ENCODE peak calls at places on chromosomes 11 and 22, in six cellular contexts. S, I, A, B, U and X are unnamed samples.

GRCh38 chr11:68077617-68078592 is 39.1 kb downstream of the TCIRG1 start:
- DNase-seq in S (peak), I (no peak), A (peak), B (no peak), U (no peak), X (no peak)

GRCh38 chr11:122681731-122682130 is 26.2 kb downstream of the UBASH3B start:
- DNase-seq in S (peak), I (no peak), A (no peak), B (peak), U (no peak), X (no peak)

GRCh38 chr11:126344291-126344970 is 11.1 kb upstream of the ST3GAL4 start:
- DNase-seq in S (no peak), I (peak), A (no peak), B (no peak), U (no peak), X (no peak)

GRCh38 chr11:118689503-118689851 is 10.0 kb upstream of the TREH start:
- DNase-seq in S (no peak), I (no peak), A (no peak), B (no peak), U (no peak), X (no peak)

GRCh38 chr11:102177126-102177525 is 66.9 kb downstream of the YAP1 start:
- DNase-seq in S (no peak), I (no peak), A (no peak), B (peak), U (no peak), X (no peak)

GRCh38 chr22:37943471-37944198 is 9.8 kb downstream of the C22orf23 start:
- DNase-seq in S (no peak), I (no peak), A (no peak), B (no peak), U (no peak), X (no peak)

GRCh38 chr11:13126430-13126829 is 117.3 kb downstream of the RASSF10 start:
- DNase-seq in S (peak), I (no peak), A (no peak), B (peak), U (peak), X (peak)

GRCh38 chr22:48868554-48868953 is 959.1 kb downstream of the BRD1 start:
- DNase-seq in S (no peak), I (no peak), A (no peak), B (no peak), U (no peak), X (no peak)

GRCh38 chr11:119147604-119148333 is 1.1 kb upstream of the ABCG4 start:
- DNase-seq in S (no peak), I (no peak), A (peak), B (no peak), U (no peak), X (no peak)

GRCh38 chr11:96215094-96215782 is 127.8 kb downstream of the MAML2 start:
- DNase-seq in S (peak), I (no peak), A (peak), B (peak), U (peak), X (peak)

GRCh38 chr11:93541884-93542752 is 1.1 kb downstream of the SMCO4 start:
- DNase-seq in S (peak), I (peak), A (peak), B (peak), U (peak), X (peak)

GRCh38 chr11:78189851-78190250 is 1.1 kb downstream of the USP35 start:
- DNase-seq in S (no peak), I (no peak), A (peak), B (no peak), U (no peak), X (no peak)

GRCh38 chr11:434496-434895 is 7.3 kb downstream of the ANO9 start:
- DNase-seq in S (no peak), I (no peak), A (no peak), B (no peak), U (no peak), X (no peak)

GRCh38 chr11:94934362-94934761 is 39.0 kb downstream of the CWC15 start:
- DNase-seq in S (peak), I (no peak), A (no peak), B (peak), U (peak), X (peak)

GRCh38 chr11:63849691-63850090 is 10.8 kb downstream of the MARK2 start:
- DNase-seq in S (no peak), I (no peak), A (no peak), B (no peak), U (no peak), X (no peak)

GRCh38 chr22:20979940-20980453 is 2.1 kb upstream of the LZTR1 start:
- DNase-seq in S (no peak), I (no peak), A (no peak), B (no peak), U (no peak), X (no peak)

GRCh38 chr22:31923761-31924160 is 20.6 kb upstream of the YWHAH start:
- DNase-seq in S (no peak), I (no peak), A (no peak), B (no peak), U (no peak), X (no peak)

GRCh38 chr11:6431861-6432260 is 8.9 kb downstream of the HPX start:
- DNase-seq in S (peak), I (no peak), A (no peak), B (peak), U (no peak), X (peak)

GRCh38 chr11:13339196-13340153 is 61.9 kb downstream of the BMAL1 start:
- DNase-seq in S (peak), I (no peak), A (peak), B (peak), U (peak), X (peak)

GRCh38 chr11:44005956-44006355 is 41.8 kb upstream of the ACCSL start:
- DNase-seq in S (no peak), I (no peak), A (no peak), B (no peak), U (no peak), X (no peak)

GRCh38 chr11:130448416-130449068 is at the start of gene ADAMTS15:
- DNase-seq in S (peak), I (peak), A (peak), B (peak), U (peak), X (peak)

GRCh38 chr22:28230682-28231081 is 311.6 kb upstream of the PITPNB start:
- DNase-seq in S (peak), I (no peak), A (no peak), B (peak), U (no peak), X (peak)

GRCh38 chr11:38594881-38595280 is 1996.8 kb upstream of the RAG2 start:
- DNase-seq in S (no peak), I (no peak), A (peak), B (no peak), U (no peak), X (no peak)

GRCh38 chr11:84691830-84692229 is 935.3 kb downstream of the DLG2 start:
- DNase-seq in S (peak), I (no peak), A (no peak), B (no peak), U (no peak), X (no peak)

GRCh38 chr11:17898071-17898470 is 114.8 kb downstream of the SERGEF start:
- DNase-seq in S (no peak), I (no peak), A (no peak), B (no peak), U (no peak), X (no peak)

GRCh38 chr11:134657631-134658030 is 245.6 kb upstream of the B3GAT1 start:
- DNase-seq in S (no peak), I (no peak), A (no peak), B (no peak), U (no peak), X (no peak)

GRCh38 chr11:101126551-101127347 is 2.9 kb downstream of the PGR start:
- DNase-seq in S (peak), I (peak), A (no peak), B (no peak), U (peak), X (peak)

GRCh38 chr11:111918390-111919256 is at the start of gene C11orf52:
- DNase-seq in S (no peak), I (no peak), A (no peak), B (peak), U (peak), X (peak)

GRCh38 chr11:34300571-34301295 is 57.1 kb downstream of the ABTB2 start:
- DNase-seq in S (peak), I (no peak), A (no peak), B (no peak), U (no peak), X (peak)

GRCh38 chr22:39123811-39124668 is 27.0 kb downstream of the APOBEC3H start:
- DNase-seq in S (no peak), I (no peak), A (no peak), B (no peak), U (no peak), X (no peak)

GRCh38 chr11:64123102-64123434 is 42.8 kb downstream of the MACROD1 start:
- DNase-seq in S (peak), I (peak), A (no peak), B (no peak), U (no peak), X (no peak)

GRCh38 chr11:15106201-15106965 is 8.3 kb upstream of the INSC start:
- DNase-seq in S (peak), I (no peak), A (no peak), B (peak), U (peak), X (peak)

GRCh38 chr11:103920449-103920848 is 116.0 kb upstream of the DDI1 start:
- DNase-seq in S (peak), I (no peak), A (peak), B (peak), U (peak), X (peak)